ENCODE peak calls at places on chromosome 2, in four cellular contexts. X is HepG2, F is GM12878, R is K562. L is an unnamed sample.

GRCh38 chr2:72971036-72971435 is 53.7 kb downstream of the EMX1 start:
- DNase-seq in F (no peak), X (no peak), R (no peak), L (no peak)

GRCh38 chr2:100902833-100903405 is 83.0 kb downstream of the NPAS2 start:
- DNase-seq in F (no peak), R (no peak), X (peak), L (no peak)

GRCh38 chr2:226791056-226791486 is 8.5 kb downstream of the IRS1 start:
- DNase-seq in R (no peak), X (no peak), F (peak), L (no peak)

GRCh38 chr2:43737097-43737854 is 36.6 kb upstream of the DYNC2LI1 start:
- DNase-seq in X (no peak), R (no peak), F (no peak), L (no peak)

GRCh38 chr2:200356794-200357472 is 50.4 kb downstream of the SPATS2L start:
- DNase-seq in F (no peak), R (no peak), X (no peak), L (no peak)

GRCh38 chr2:18623782-18624181 is 34.4 kb upstream of the NT5C1B start:
- DNase-seq in X (no peak), F (no peak), R (no peak), L (no peak)

GRCh38 chr2:216023055-216023648 is 9.8 kb upstream of the MREG start:
- DNase-seq in X (peak), F (no peak), R (peak), L (peak)

GRCh38 chr2:29187926-29188325 is 72.7 kb downstream of the CLIP4 start:
- DNase-seq in X (no peak), R (no peak), F (no peak), L (no peak)

GRCh38 chr2:60529111-60529510 is 24.3 kb downstream of the BCL11A start:
- DNase-seq in R (no peak), X (no peak), F (no peak), L (no peak)

GRCh38 chr2:133566967-133567645 is 1.2 kb downstream of the NCKAP5 start:
- DNase-seq in R (no peak), F (no peak), X (no peak), L (no peak)

GRCh38 chr2:160358051-160358450 is 135.6 kb downstream of the RBMS1 start:
- DNase-seq in F (no peak), R (no peak), X (no peak), L (no peak)

GRCh38 chr2:82139979-82140611 is 1835.5 kb upstream of the LRRTM1 start:
- DNase-seq in R (no peak), X (no peak), F (no peak), L (no peak)

GRCh38 chr2:164389411-164389810 is 231.9 kb downstream of the GRB14 start:
- DNase-seq in F (no peak), R (no peak), X (no peak), L (no peak)

GRCh38 chr2:73947412-73948018 is 20.8 kb downstream of the DGUOK start:
- DNase-seq in X (no peak), R (no peak), F (no peak), L (no peak)

GRCh38 chr2:144083211-144083610 is 436.7 kb downstream of the ZEB2 start:
- DNase-seq in X (no peak), F (no peak), R (no peak), L (no peak)

GRCh38 chr2:39805936-39806608 is 27.0 kb upstream of the THUMPD2 start:
- DNase-seq in X (no peak), F (no peak), R (no peak), L (no peak)

GRCh38 chr2:15298769-15299168 is 262.4 kb downstream of the NBAS start:
- DNase-seq in F (no peak), X (no peak), R (no peak), L (no peak)

GRCh38 chr2:15844099-15844801 is 96.1 kb upstream of the MYCN start:
- DNase-seq in R (peak), X (no peak), F (no peak), L (no peak)

GRCh38 chr2:36356990-36357505 is 1.5 kb downstream of the CRIM1 start:
- DNase-seq in F (no peak), X (peak), R (no peak), L (no peak)

GRCh38 chr2:203404996-203405395 is 76.8 kb downstream of the ABI2 start:
- DNase-seq in R (no peak), X (no peak), F (no peak), L (no peak)

GRCh38 chr2:85534875-85535274 is 4.1 kb upstream of the MAT2A start:
- DNase-seq in X (no peak), F (no peak), R (no peak), L (no peak)

GRCh38 chr2:13745324-13745723 is 887.2 kb upstream of the LRATD1 start:
- DNase-seq in X (peak), R (no peak), F (no peak), L (no peak)

DNA sequence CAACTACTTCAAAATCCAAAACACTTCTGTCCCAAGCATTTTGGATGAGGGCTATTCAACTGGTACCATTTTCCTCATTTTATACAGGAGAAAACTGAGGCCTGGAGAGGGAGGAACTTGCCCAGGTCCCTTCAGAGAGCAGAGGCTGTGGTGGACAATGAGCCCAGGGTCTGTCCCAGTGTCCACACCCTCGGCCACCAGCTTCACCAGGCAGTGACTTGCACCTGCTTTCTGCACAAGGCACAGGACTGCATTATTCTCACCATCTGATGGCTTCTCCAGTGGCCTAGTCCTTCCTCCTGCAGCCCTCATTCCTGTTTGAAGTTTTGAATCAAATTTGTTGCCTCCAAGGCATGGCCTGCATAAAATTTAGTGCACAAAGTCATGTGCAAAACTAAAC is 53.3 kb downstream of the RNF144A start:
- DNase-seq in X (no peak), F (no peak), R (no peak), L (no peak)
- TF ChIP-seq USF2 in X (no peak), F (no peak), R (no peak), L (no peak)

GRCh38 chr2:105278654-105279053 is 37.1 kb downstream of the GPR45 start:
- DNase-seq in X (no peak), R (no peak), F (no peak), L (no peak)

GRCh38 chr2:105283532-105283931 is 42.0 kb downstream of the GPR45 start:
- DNase-seq in X (no peak), F (no peak), R (no peak), L (no peak)

DNA sequence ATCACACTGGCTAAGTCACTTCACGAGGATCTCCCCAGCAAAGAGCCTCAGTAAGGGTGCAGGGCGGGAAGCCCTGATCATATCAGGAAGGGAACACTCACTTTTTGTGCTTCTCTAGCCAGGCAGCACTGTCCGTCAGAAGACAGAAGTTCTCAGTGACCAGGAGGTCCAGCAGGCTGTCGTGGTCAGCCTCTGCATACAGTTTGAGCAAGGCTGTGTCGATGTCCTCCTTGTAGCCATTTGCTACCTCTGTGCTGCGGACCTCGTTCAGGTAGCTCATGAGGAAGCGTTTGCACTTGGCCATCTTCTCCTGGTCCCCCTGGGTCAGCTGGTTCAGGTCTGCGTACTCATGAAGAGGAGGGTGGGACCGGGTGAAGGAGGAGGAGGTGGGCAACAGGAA is 38.7 kb downstream of the GPR45 start:
- DNase-seq in R (no peak), X (no peak), F (no peak), L (no peak)
- H2AFZ ChIP-seq in R (no peak), X (no peak), F (no peak), L (no peak)

DNA sequence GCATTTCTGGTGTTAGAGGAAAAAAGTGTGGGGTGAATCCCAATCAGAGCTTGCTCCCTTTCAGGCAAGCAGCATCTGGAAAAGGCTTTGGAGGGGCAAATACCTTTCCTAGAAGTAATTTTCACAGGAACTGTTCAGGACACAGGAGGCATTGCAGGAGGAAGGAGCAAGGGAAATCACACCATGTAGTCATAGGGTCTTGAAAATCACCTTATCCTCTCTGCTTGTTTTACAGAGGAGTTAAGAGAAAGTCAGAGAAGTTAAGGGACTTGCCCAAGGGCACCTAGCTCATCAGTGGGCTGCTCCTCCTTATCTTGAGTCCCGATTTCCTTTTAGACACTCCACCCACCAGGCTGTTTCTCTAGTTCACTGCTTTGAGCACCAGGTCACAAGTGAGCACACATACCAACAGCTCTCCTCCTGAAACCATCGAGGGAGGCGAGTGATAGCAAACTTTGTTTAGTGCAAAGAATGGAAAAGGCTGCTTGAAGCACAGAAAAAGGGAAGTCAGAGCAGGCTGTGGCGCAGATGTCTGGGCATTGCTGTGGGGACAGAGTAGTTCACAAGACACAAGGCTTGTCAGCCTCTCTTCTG is 89.2 kb upstream of the CXCR4 start:
- DNase-seq in R (no peak), X (no peak), F (peak), L (no peak)
- TF ChIP-seq POLR2AphosphoS5 in R (no peak), X (no peak), F (peak), L (no peak)

DNA sequence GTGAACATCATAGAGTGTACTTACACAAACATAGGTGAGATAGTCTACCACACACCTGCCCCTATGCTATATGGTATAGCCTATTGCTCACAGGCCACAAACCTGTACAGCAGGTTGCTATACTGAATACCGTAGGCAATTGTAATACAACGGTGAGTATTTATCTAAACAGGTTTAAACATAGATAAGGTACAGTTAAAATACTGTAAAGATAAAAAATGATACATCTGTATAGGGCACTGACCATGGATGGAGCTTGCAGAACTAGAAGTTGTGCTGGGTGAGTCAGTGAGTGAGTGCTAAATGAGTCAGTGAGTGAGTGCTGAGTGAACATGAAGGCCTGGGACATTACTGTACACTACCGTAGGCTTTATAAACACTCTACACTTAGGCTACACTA is 267.0 kb upstream of the HS6ST1 start:
- DNase-seq in F (no peak), X (no peak), R (no peak), L (no peak)
- TF ChIP-seq USF2 in F (no peak), X (no peak), R (no peak), L (no peak)

DNA sequence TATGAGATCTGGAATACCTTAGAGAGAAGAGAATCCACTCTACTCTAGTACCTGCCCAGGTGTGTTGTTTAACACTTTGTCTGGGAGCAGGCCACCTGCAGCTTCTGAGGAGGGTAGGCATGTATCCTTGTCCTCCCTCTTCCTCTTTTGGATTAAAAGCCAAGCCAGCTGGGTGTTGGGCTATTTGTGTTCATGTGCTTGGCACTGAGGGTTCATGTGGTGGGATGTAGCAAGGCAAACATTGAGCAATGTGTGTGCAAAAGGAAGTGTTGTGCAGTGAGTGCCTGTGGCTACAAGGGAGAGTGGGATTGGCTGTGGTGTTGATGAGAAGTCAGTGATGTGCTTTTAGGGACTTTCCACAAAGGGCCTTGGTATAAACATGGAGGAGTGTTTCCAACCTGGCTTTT is 23.0 kb downstream of the TTLL4 start:
- DNase-seq in F (peak), R (no peak), X (peak), L (no peak)
- H2AFZ ChIP-seq in F (no peak), R (no peak), X (no peak), L (no peak)

DNA sequence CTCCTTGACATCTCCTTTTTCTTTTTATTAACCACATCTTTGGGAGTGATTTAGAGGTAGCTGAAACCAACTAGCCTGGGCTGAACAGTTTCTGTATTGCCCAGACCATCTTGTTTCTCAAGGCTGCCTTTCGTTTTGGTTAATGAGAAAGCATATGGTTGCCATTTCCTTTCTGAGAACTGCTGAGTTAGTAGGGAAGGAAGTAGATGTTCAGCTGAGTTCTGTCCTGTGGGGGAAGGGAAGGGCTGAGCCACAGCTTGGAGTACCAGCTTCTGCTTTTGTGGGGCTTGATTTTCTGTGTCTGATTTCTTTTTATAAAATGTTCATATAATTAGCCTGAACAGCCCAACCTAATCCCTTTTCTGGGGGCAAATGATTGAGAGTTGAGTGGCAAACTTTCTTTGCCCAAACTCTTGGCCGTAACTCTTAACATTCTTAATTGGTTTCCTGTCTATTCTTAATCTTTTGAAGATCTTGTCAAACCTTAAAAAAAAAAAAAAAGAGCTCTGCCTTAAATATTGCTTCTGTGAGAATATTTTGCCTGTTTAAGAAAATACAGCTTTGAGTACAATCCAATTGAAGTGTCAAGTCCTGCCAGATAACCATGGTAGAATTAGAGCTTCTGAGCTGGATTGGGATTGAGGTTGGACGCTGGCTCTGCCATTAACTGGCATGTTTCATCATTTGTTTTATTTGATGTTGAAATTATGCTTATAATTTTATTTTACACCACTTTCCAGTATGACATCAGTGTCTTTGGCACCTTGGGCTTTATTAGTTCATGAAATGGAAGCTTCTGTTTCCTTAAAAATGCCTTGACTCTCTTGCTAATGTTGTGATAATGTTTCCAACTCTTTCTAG is 1.9 kb upstream of the NABP1 start:
- DNase-seq in R (no peak), X (no peak), F (peak), L (no peak)
- TF ChIP-seq POLR2AphosphoS5 in R (no peak), X (no peak), F (no peak), L (no peak)

DNA sequence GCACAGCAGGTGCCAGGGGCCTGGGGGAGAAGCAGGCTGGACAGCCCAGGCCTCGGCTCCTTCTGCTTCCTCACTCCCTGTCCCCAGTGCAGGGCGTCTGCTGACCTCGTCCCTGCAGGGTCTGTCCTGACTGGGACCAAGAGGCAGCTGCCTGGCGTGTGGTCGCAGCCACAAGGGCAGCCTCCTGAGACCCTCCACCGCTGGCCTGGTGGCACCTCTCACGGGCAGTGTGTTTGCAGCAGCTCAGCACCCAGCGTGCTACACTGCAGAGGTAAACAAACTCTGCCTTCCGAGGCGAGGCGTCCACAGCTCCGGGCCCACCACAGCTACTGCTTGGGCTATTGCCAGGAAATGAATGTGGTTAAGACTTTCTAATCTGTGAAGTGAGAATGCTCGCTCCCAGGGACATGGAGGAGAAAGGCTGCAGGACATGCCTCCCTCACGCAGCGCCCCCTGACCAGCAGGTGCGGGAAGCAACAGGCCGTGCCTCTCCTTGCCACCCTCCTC is 46.1 kb upstream of the HPCAL1 start:
- DNase-seq in F (no peak), R (no peak), X (no peak), L (no peak)
- TF ChIP-seq USF2 in F (no peak), R (no peak), X (no peak), L (no peak)